ENCODE peak calls at places on chromosomes 13 and 19, in seven cellular contexts. One of them, this sample, is unnamed.
A peak's percentile ranks its signal among the peaks of the same experiment; 100 is the strongest.

GRCh38 chr13:62875118-62875640 is 1459.5 kb upstream of the PCDH20 start:
- DNase-seq in endodermal cell: no peak
- DNase-seq in K562: no peak
- DNase-seq in gastrocnemius medialis: no peak
- DNase-seq in heart left ventricle: no peak
- DNase-seq in colonic mucosa: no peak
- DNase-seq in left ventricle myocardium inferior: no peak
- DNase-seq in this sample: no peak

GRCh38 chr13:49082653-49083536 is 107.2 kb downstream of the FNDC3A start:
- DNase-seq in endodermal cell: no peak
- DNase-seq in K562: no peak
- DNase-seq in gastrocnemius medialis: no peak
- DNase-seq in heart left ventricle: no peak
- DNase-seq in colonic mucosa: no peak
- DNase-seq in left ventricle myocardium inferior: no peak
- DNase-seq in this sample: no peak

GRCh38 chr19:6767357-6768235 is at the start of gene SH2D3A:
- DNase-seq in endodermal cell: peak; percentile 99
- DNase-seq in K562: peak; percentile 95
- DNase-seq in gastrocnemius medialis: no peak
- DNase-seq in heart left ventricle: peak; percentile 70
- DNase-seq in colonic mucosa: peak; percentile 98
- DNase-seq in left ventricle myocardium inferior: peak; percentile 51
- DNase-seq in this sample: no peak

GRCh38 chr13:48741377-48741776 is 87.6 kb downstream of the CYSLTR2 start:
- DNase-seq in endodermal cell: no peak
- DNase-seq in K562: no peak
- DNase-seq in gastrocnemius medialis: no peak
- DNase-seq in heart left ventricle: no peak
- DNase-seq in colonic mucosa: no peak
- DNase-seq in left ventricle myocardium inferior: no peak
- DNase-seq in this sample: no peak

GRCh38 chr13:32883501-32883900 is 132.7 kb upstream of the KL start:
- DNase-seq in endodermal cell: no peak
- DNase-seq in K562: no peak
- DNase-seq in gastrocnemius medialis: no peak
- DNase-seq in heart left ventricle: no peak
- DNase-seq in colonic mucosa: no peak
- DNase-seq in left ventricle myocardium inferior: no peak
- DNase-seq in this sample: no peak

GRCh38 chr13:104011505-104012270 is 945.5 kb upstream of the SLC10A2 start:
- DNase-seq in endodermal cell: peak; percentile 63
- DNase-seq in K562: no peak
- DNase-seq in gastrocnemius medialis: peak; percentile 61
- DNase-seq in heart left ventricle: no peak
- DNase-seq in colonic mucosa: no peak
- DNase-seq in left ventricle myocardium inferior: no peak
- DNase-seq in this sample: no peak

GRCh38 chr13:20713751-20714150 is 10.3 kb downstream of the IL17D start:
- DNase-seq in endodermal cell: no peak
- DNase-seq in K562: no peak
- DNase-seq in gastrocnemius medialis: no peak
- DNase-seq in heart left ventricle: no peak
- DNase-seq in colonic mucosa: no peak
- DNase-seq in left ventricle myocardium inferior: no peak
- DNase-seq in this sample: no peak

GRCh38 chr13:19586904-19587634 is 25.7 kb upstream of the TPTE2 start:
- DNase-seq in endodermal cell: no peak
- DNase-seq in K562: peak; percentile 51
- DNase-seq in gastrocnemius medialis: no peak
- DNase-seq in heart left ventricle: no peak
- DNase-seq in colonic mucosa: peak; percentile 27
- DNase-seq in left ventricle myocardium inferior: no peak
- DNase-seq in this sample: no peak

GRCh38 chr13:111950697-111951096 is 116.3 kb upstream of the SOX1 start:
- DNase-seq in endodermal cell: no peak
- DNase-seq in K562: no peak
- DNase-seq in gastrocnemius medialis: no peak
- DNase-seq in heart left ventricle: no peak
- DNase-seq in colonic mucosa: no peak
- DNase-seq in left ventricle myocardium inferior: no peak
- DNase-seq in this sample: no peak

GRCh38 chr13:75633285-75633684 is 2.8 kb upstream of the LMO7 start:
- DNase-seq in endodermal cell: no peak
- DNase-seq in K562: no peak
- DNase-seq in gastrocnemius medialis: no peak
- DNase-seq in heart left ventricle: no peak
- DNase-seq in colonic mucosa: no peak
- DNase-seq in left ventricle myocardium inferior: no peak
- DNase-seq in this sample: no peak

GRCh38 chr13:91572439-91572838 is 174.0 kb downstream of the GPC5 start:
- DNase-seq in endodermal cell: no peak
- DNase-seq in K562: no peak
- DNase-seq in gastrocnemius medialis: no peak
- DNase-seq in heart left ventricle: no peak
- DNase-seq in colonic mucosa: no peak
- DNase-seq in left ventricle myocardium inferior: no peak
- DNase-seq in this sample: no peak

GRCh38 chr13:41455725-41456419 is 1.5 kb upstream of the RGCC start:
- DNase-seq in endodermal cell: peak; percentile 56
- DNase-seq in K562: no peak
- DNase-seq in gastrocnemius medialis: no peak
- DNase-seq in heart left ventricle: no peak
- DNase-seq in colonic mucosa: no peak
- DNase-seq in left ventricle myocardium inferior: no peak
- DNase-seq in this sample: no peak

GRCh38 chr19:57342582-57342981 is 8.5 kb upstream of the ZNF304 start:
- DNase-seq in endodermal cell: no peak
- DNase-seq in K562: no peak
- DNase-seq in gastrocnemius medialis: no peak
- DNase-seq in heart left ventricle: no peak
- DNase-seq in colonic mucosa: no peak
- DNase-seq in left ventricle myocardium inferior: no peak
- DNase-seq in this sample: no peak

GRCh38 chr19:4037301-4037949 is 29.3 kb downstream of the ZBTB7A start:
- DNase-seq in endodermal cell: no peak
- DNase-seq in K562: no peak
- DNase-seq in gastrocnemius medialis: no peak
- DNase-seq in heart left ventricle: no peak
- DNase-seq in colonic mucosa: no peak
- DNase-seq in left ventricle myocardium inferior: no peak
- DNase-seq in this sample: no peak

GRCh38 chr13:60379837-60380236 is 17.2 kb upstream of the TDRD3 start:
- DNase-seq in endodermal cell: no peak
- DNase-seq in K562: no peak
- DNase-seq in gastrocnemius medialis: no peak
- DNase-seq in heart left ventricle: no peak
- DNase-seq in colonic mucosa: no peak
- DNase-seq in left ventricle myocardium inferior: no peak
- DNase-seq in this sample: no peak

GRCh38 chr19:50325310-50326100 is 3.7 kb downstream of the KCNC3 start:
- DNase-seq in endodermal cell: peak; percentile 98
- DNase-seq in K562: peak; percentile 90
- DNase-seq in gastrocnemius medialis: no peak
- DNase-seq in heart left ventricle: peak; percentile 67
- DNase-seq in colonic mucosa: peak; percentile 54
- DNase-seq in left ventricle myocardium inferior: peak; percentile 62
- DNase-seq in this sample: no peak

GRCh38 chr13:106588367-106588766 is 20.4 kb upstream of the ARGLU1 start:
- DNase-seq in endodermal cell: no peak
- DNase-seq in K562: no peak
- DNase-seq in gastrocnemius medialis: no peak
- DNase-seq in heart left ventricle: no peak
- DNase-seq in colonic mucosa: no peak
- DNase-seq in left ventricle myocardium inferior: no peak
- DNase-seq in this sample: no peak

GRCh38 chr19:56678205-56678604 is 6.6 kb upstream of the ZNF835 start:
- DNase-seq in endodermal cell: no peak
- DNase-seq in K562: no peak
- DNase-seq in gastrocnemius medialis: no peak
- DNase-seq in heart left ventricle: no peak
- DNase-seq in colonic mucosa: no peak
- DNase-seq in left ventricle myocardium inferior: no peak
- DNase-seq in this sample: no peak

GRCh38 chr13:49869514-49869913 is 66.6 kb downstream of the SPRYD7 start:
- DNase-seq in endodermal cell: peak; percentile 83
- DNase-seq in K562: peak; percentile 41
- DNase-seq in gastrocnemius medialis: no peak
- DNase-seq in heart left ventricle: no peak
- DNase-seq in colonic mucosa: no peak
- DNase-seq in left ventricle myocardium inferior: no peak
- DNase-seq in this sample: no peak

GRCh38 chr13:35470671-35471465 is 5.6 kb downstream of the MAB21L1 start:
- DNase-seq in endodermal cell: peak; percentile 86
- DNase-seq in K562: no peak
- DNase-seq in gastrocnemius medialis: peak; percentile 23
- DNase-seq in heart left ventricle: peak; percentile 50
- DNase-seq in colonic mucosa: peak; percentile 30
- DNase-seq in left ventricle myocardium inferior: peak; percentile 62
- DNase-seq in this sample: no peak

GRCh38 chr19:3655402-3656072 is 28.9 kb upstream of the CACTIN start:
- DNase-seq in endodermal cell: no peak
- DNase-seq in K562: no peak
- DNase-seq in gastrocnemius medialis: no peak
- DNase-seq in heart left ventricle: no peak
- DNase-seq in colonic mucosa: peak; percentile 42
- DNase-seq in left ventricle myocardium inferior: no peak
- DNase-seq in this sample: no peak

GRCh38 chr13:112849500-112849899 is 119.5 kb upstream of the MCF2L start:
- DNase-seq in endodermal cell: no peak
- DNase-seq in K562: no peak
- DNase-seq in gastrocnemius medialis: no peak
- DNase-seq in heart left ventricle: no peak
- DNase-seq in colonic mucosa: no peak
- DNase-seq in left ventricle myocardium inferior: no peak
- DNase-seq in this sample: no peak

GRCh38 chr13:105510363-105510762 is 1025.1 kb downstream of the EFNB2 start:
- DNase-seq in endodermal cell: no peak
- DNase-seq in K562: no peak
- DNase-seq in gastrocnemius medialis: no peak
- DNase-seq in heart left ventricle: no peak
- DNase-seq in colonic mucosa: no peak
- DNase-seq in left ventricle myocardium inferior: no peak
- DNase-seq in this sample: no peak

GRCh38 chr19:39413269-39413902 is 917 bp downstream of the PLEKHG2 start:
- DNase-seq in endodermal cell: peak; percentile 86
- DNase-seq in K562: peak; percentile 39
- DNase-seq in gastrocnemius medialis: no peak
- DNase-seq in heart left ventricle: peak; percentile 90
- DNase-seq in colonic mucosa: peak; percentile 56
- DNase-seq in left ventricle myocardium inferior: peak; percentile 83
- DNase-seq in this sample: no peak

GRCh38 chr13:80924596-80924995 is 583.7 kb upstream of the SPRY2 start:
- DNase-seq in endodermal cell: no peak
- DNase-seq in K562: no peak
- DNase-seq in gastrocnemius medialis: no peak
- DNase-seq in heart left ventricle: no peak
- DNase-seq in colonic mucosa: no peak
- DNase-seq in left ventricle myocardium inferior: no peak
- DNase-seq in this sample: no peak

GRCh38 chr19:53849237-53849676 is 18.4 kb upstream of the MYADM start:
- DNase-seq in endodermal cell: no peak
- DNase-seq in K562: no peak
- DNase-seq in gastrocnemius medialis: no peak
- DNase-seq in heart left ventricle: peak; percentile 41
- DNase-seq in colonic mucosa: no peak
- DNase-seq in left ventricle myocardium inferior: no peak
- DNase-seq in this sample: no peak

GRCh38 chr19:47652285-47652684 is 43.4 kb downstream of the BICRA start:
- DNase-seq in endodermal cell: no peak
- DNase-seq in K562: peak; percentile 15
- DNase-seq in gastrocnemius medialis: no peak
- DNase-seq in heart left ventricle: no peak
- DNase-seq in colonic mucosa: no peak
- DNase-seq in left ventricle myocardium inferior: no peak
- DNase-seq in this sample: no peak

GRCh38 chr13:97141564-97142005 is 80.5 kb upstream of the MBNL2 start:
- DNase-seq in endodermal cell: peak; percentile 88
- DNase-seq in K562: peak; percentile 78
- DNase-seq in gastrocnemius medialis: no peak
- DNase-seq in heart left ventricle: no peak
- DNase-seq in colonic mucosa: peak; percentile 91
- DNase-seq in left ventricle myocardium inferior: no peak
- DNase-seq in this sample: no peak
- H3K27ac ChIP-seq in endodermal cell: no peak overlapping the region
- H3K27ac ChIP-seq in K562: peak overlapping the region; percentile 48
- H3K27ac ChIP-seq in gastrocnemius medialis: peak overlapping the region; percentile 21
- H3K27ac ChIP-seq in heart left ventricle: no peak overlapping the region
- H3K27ac ChIP-seq in colonic mucosa: peak overlapping the region; percentile 77
- H3K27ac ChIP-seq in left ventricle myocardium inferior: no peak overlapping the region
- H3K27ac ChIP-seq in this sample: no peak overlapping the region

GRCh38 chr13:114141261-114141996 is 9.0 kb upstream of the RASA3 start:
- DNase-seq in endodermal cell: no peak
- DNase-seq in K562: no peak
- DNase-seq in gastrocnemius medialis: no peak
- DNase-seq in heart left ventricle: no peak
- DNase-seq in colonic mucosa: no peak
- DNase-seq in left ventricle myocardium inferior: no peak
- DNase-seq in this sample: no peak
- H3K4me1 ChIP-seq in endodermal cell: no peaks in the 10 kb centered on the region
- H3K4me1 ChIP-seq in K562: peaks cover 15% of the 10 kb centered on the region
- H3K4me1 ChIP-seq in gastrocnemius medialis: no peaks in the 10 kb centered on the region
- H3K4me1 ChIP-seq in heart left ventricle: no peaks in the 10 kb centered on the region
- H3K4me1 ChIP-seq in colonic mucosa: peaks cover 11% of the 10 kb centered on the region
- H3K4me1 ChIP-seq in left ventricle myocardium inferior: no peaks in the 10 kb centered on the region
- H3K4me1 ChIP-seq in this sample: peaks cover 6% of the 10 kb centered on the region

DNA sequence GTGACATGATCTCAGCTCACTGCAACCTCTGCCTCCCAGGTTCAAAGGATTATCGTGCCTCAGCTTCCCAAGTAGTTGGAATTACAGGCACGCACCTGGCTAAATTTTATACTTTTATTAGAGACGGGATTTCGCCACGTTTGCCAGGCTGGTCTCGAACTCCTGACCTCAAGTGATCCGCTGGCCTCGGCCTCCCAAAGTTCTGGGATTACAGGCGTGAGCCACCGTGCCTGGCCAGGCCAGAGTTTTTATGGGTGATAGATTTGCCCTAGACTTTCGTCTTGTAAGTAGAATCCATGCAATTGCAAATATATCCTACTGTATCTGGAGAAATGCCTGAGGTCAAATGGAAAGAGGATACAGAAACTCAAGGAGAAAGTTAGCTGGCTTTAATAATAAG is 819.9 kb upstream of the SLITRK1 start:
- DNase-seq in endodermal cell: no peak
- DNase-seq in K562: no peak
- DNase-seq in gastrocnemius medialis: no peak
- DNase-seq in heart left ventricle: no peak
- DNase-seq in colonic mucosa: no peak
- DNase-seq in left ventricle myocardium inferior: no peak
- DNase-seq in this sample: no peak
- H3K9me3 ChIP-seq in endodermal cell: peaks cover 6% of the 10 kb centered on the region
- H3K9me3 ChIP-seq in K562: no peaks in the 10 kb centered on the region
- H3K9me3 ChIP-seq in gastrocnemius medialis: no peaks in the 10 kb centered on the region
- H3K9me3 ChIP-seq in heart left ventricle: no peaks in the 10 kb centered on the region
- H3K9me3 ChIP-seq in colonic mucosa: no peaks in the 10 kb centered on the region
- H3K9me3 ChIP-seq in left ventricle myocardium inferior: peaks cover 13% of the 10 kb centered on the region
- H3K9me3 ChIP-seq in this sample: no peaks in the 10 kb centered on the region

DNA sequence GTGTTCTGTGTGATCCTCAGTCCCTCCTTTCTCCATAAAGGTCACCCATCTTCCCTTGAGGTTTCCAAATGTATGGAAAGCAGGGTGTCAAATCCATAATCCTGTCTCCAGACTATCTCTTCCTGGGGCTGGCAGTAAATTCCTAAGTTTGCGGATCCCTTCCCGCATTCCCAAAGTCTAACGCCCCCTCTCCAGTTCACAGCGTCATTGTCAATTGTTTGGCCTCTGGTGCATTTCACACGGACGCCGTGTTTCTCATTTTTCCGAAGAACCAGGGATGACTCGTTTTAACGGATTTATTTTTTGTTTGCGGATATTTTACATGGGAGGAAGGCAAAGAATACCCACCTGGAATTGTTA is 32.6 kb downstream of the ZNF136 start:
- DNase-seq in endodermal cell: no peak
- DNase-seq in K562: no peak
- DNase-seq in gastrocnemius medialis: no peak
- DNase-seq in heart left ventricle: no peak
- DNase-seq in colonic mucosa: no peak
- DNase-seq in left ventricle myocardium inferior: no peak
- DNase-seq in this sample: no peak
- H3K27ac ChIP-seq in endodermal cell: no peak overlapping the region
- H3K27ac ChIP-seq in K562: no peak overlapping the region
- H3K27ac ChIP-seq in gastrocnemius medialis: no peak overlapping the region
- H3K27ac ChIP-seq in heart left ventricle: peak overlapping the region; percentile 62
- H3K27ac ChIP-seq in colonic mucosa: peak overlapping the region; percentile 67
- H3K27ac ChIP-seq in left ventricle myocardium inferior: peak overlapping the region; percentile 79
- H3K27ac ChIP-seq in this sample: no peak overlapping the region

This sample was measured in thoracic aorta.